ENCODE peak calls at places on chromosome 11, in six cellular contexts. D is effector memory CD8-positive, alpha-beta T cell; K is uterus; U is lower lobe of right lung; O is ovary; G is IMR-90. A is an unnamed sample.
A peak's percentile ranks its signal among the peaks of the same experiment; 100 is the strongest.

GRCh38 chr11:121048464-121049233 is 24.7 kb downstream of the TBCEL start:
- DNase-seq in G (peak; percentile 34), O (no peak), D (no peak), K (no peak), U (no peak), A (no peak)

GRCh38 chr11:17352925-17353227 is 1.3 kb downstream of the NCR3LG1 start:
- DNase-seq in U (peak; percentile 67), K (peak; percentile 25), D (peak; percentile 21), O (peak; percentile 55), G (peak; percentile 34), A (peak; percentile 61)

GRCh38 chr11:46826310-46827044 is 19.6 kb downstream of the CKAP5 start:
- DNase-seq in K (peak; percentile 81), D (peak; percentile 62), G (peak; percentile 68), O (peak; percentile 87), U (peak; percentile 91), A (peak; percentile 81)

GRCh38 chr11:101129203-101129943 is at the start of gene PGR:
- DNase-seq in D (no peak), G (no peak), K (peak; percentile 81), U (peak; percentile 49), O (peak; percentile 78), A (no peak)

GRCh38 chr11:15875934-15876333 is 480.4 kb downstream of the SOX6 start:
- DNase-seq in U (no peak), O (no peak), G (no peak), D (no peak), K (no peak), A (no peak)

GRCh38 chr11:2737876-2738275 is 38.1 kb upstream of the KCNQ1OT1 start:
- DNase-seq in G (no peak), D (no peak), O (no peak), K (peak; percentile 58), U (no peak), A (no peak)

GRCh38 chr11:3747704-3748103 is 49.6 kb downstream of the NUP98 start:
- DNase-seq in D (no peak), O (no peak), K (no peak), G (peak; percentile 89), U (no peak), A (peak; percentile 90)

GRCh38 chr11:12239396-12240298 is 129.3 kb downstream of the MICAL2 start:
- DNase-seq in G (peak; percentile 48), U (peak; percentile 74), D (no peak), O (no peak), K (no peak), A (no peak)

GRCh38 chr11:102810943-102811528 is 13.1 kb upstream of the MMP1 start:
- DNase-seq in D (no peak), K (no peak), G (peak; percentile 45), U (no peak), O (no peak), A (peak; percentile 61)

GRCh38 chr11:86116996-86117705 is 48.3 kb upstream of the PICALM start:
- DNase-seq in O (no peak), G (peak; percentile 65), D (no peak), K (no peak), U (no peak), A (peak; percentile 36)

GRCh38 chr11:72589802-72590761 is 84.1 kb downstream of the PDE2A start:
- DNase-seq in O (peak; percentile 63), D (peak; percentile 29), U (no peak), G (no peak), K (no peak), A (peak; percentile 47)